ENCODE peak calls at places on chromosomes 16 and 17, in ten cellular contexts. M, R, O, P, A, X, S, E, D and K are unnamed samples.

GRCh38 chr17:82602986-82603385 is 45.3 kb downstream of the WDR45B start:
- DNase-seq in R (no peak), O (no peak), P (no peak), M (no peak), X (no peak), E (no peak), D (no peak), S (no peak), A (no peak), K (no peak)

GRCh38 chr17:77356690-77357201 is 216.0 kb downstream of the SEC14L1 start:
- DNase-seq in D (peak), S (no peak), R (peak), M (no peak), X (no peak), E (no peak), A (no peak), P (peak), O (no peak), K (peak)

GRCh38 chr17:68682913-68683312 is 81.7 kb upstream of the FAM20A start:
- DNase-seq in S (no peak), M (no peak), X (no peak), A (no peak), P (no peak), O (no peak), D (no peak), R (no peak), E (no peak), K (no peak)

GRCh38 chr16:48204825-48205151 is 39.3 kb upstream of the LONP2 start:
- DNase-seq in M (no peak), X (no peak), D (no peak), S (no peak), P (no peak), E (no peak), R (no peak), O (no peak), A (no peak), K (no peak)

GRCh38 chr16:14428043-14428442 is 202.0 kb downstream of the PARN start:
- DNase-seq in P (no peak), X (no peak), M (no peak), R (no peak), O (no peak), A (no peak), E (no peak), D (no peak), S (no peak), K (no peak)

GRCh38 chr16:77794586-77794985 is 6.2 kb downstream of the VAT1L start:
- DNase-seq in D (peak), A (no peak), R (no peak), E (no peak), X (peak), O (no peak), P (no peak), M (no peak), S (no peak), K (no peak)

GRCh38 chr17:78133971-78134898 is 3.7 kb downstream of the TMC8 start:
- DNase-seq in O (peak), S (peak), R (no peak), D (peak), E (peak), P (peak), A (peak), M (peak), X (peak), K (no peak)

GRCh38 chr16:75770051-75770450 is 43.8 kb upstream of the CPHXL start:
- DNase-seq in X (no peak), R (no peak), A (no peak), P (no peak), M (no peak), S (no peak), O (no peak), D (no peak), E (no peak), K (no peak)

GRCh38 chr17:82787081-82787848 is 35.4 kb downstream of the TBCD start:
- DNase-seq in S (no peak), M (no peak), R (peak), E (no peak), A (no peak), D (no peak), P (peak), X (no peak), O (no peak), K (no peak)

GRCh38 chr17:75406222-75406615 is 741 bp upstream of the GRB2 start:
- DNase-seq in M (no peak), X (no peak), A (no peak), P (no peak), D (peak), S (no peak), O (no peak), E (no peak), R (no peak), K (peak)

GRCh38 chr16:82917886-82918595 is 291.3 kb downstream of the CDH13 start:
- DNase-seq in S (no peak), P (no peak), D (no peak), O (no peak), M (no peak), X (no peak), R (no peak), E (no peak), A (no peak), K (no peak)

GRCh38 chr17:81681672-81682071 is 1.9 kb downstream of the ARL16 start:
- DNase-seq in A (no peak), D (no peak), R (no peak), O (no peak), S (no peak), E (no peak), P (peak), M (no peak), X (no peak), K (no peak)

GRCh38 chr16:31141489-31142108 is 6.1 kb upstream of the PRSS8 start:
- DNase-seq in A (no peak), S (no peak), X (no peak), M (no peak), O (no peak), E (no peak), D (no peak), R (peak), P (peak), K (no peak)

GRCh38 chr16:89098767-89099430 is 5.2 kb downstream of the ACSF3 start:
- DNase-seq in S (no peak), A (no peak), D (no peak), X (no peak), E (no peak), M (no peak), R (no peak), P (no peak), O (no peak), K (no peak)

GRCh38 chr16:72284042-72284789 is 112.3 kb upstream of the PMFBP1 start:
- DNase-seq in R (no peak), D (peak), M (no peak), X (no peak), A (no peak), P (no peak), O (no peak), E (no peak), S (no peak), K (no peak)

GRCh38 chr17:9959377-9959981 is 54.4 kb upstream of the RCVRN start:
- DNase-seq in M (peak), O (peak), S (peak), X (peak), D (peak), A (peak), R (no peak), E (peak), P (no peak), K (no peak)

GRCh38 chr16:52929478-52929877 is 123.2 kb downstream of the CHD9NB start:
- DNase-seq in M (no peak), P (no peak), A (no peak), X (no peak), D (no peak), S (no peak), O (no peak), R (no peak), E (no peak), K (no peak)

GRCh38 chr17:29597361-29598172 is 4.6 kb downstream of the ANKRD13B start:
- DNase-seq in P (no peak), D (no peak), R (peak), O (no peak), A (no peak), M (no peak), E (no peak), X (no peak), S (no peak), K (no peak)

GRCh38 chr16:57284206-57284951 is at the start of gene PLLP:
- DNase-seq in A (no peak), P (peak), X (peak), D (peak), E (no peak), S (peak), M (peak), O (peak), R (peak), K (peak)

GRCh38 chr17:75486151-75486550 is 29.2 kb downstream of the CASKIN2 start:
- DNase-seq in P (no peak), X (no peak), A (no peak), O (no peak), E (no peak), M (no peak), D (no peak), S (no peak), R (no peak), K (peak)

GRCh38 chr16:57609541-57610401 is 18.7 kb upstream of the ADGRG1 start:
- DNase-seq in O (no peak), D (peak), M (peak), A (no peak), P (no peak), S (no peak), E (no peak), X (peak), R (peak), K (peak)

GRCh38 chr16:17305694-17306093 is 165.1 kb downstream of the XYLT1 start:
- DNase-seq in A (no peak), P (no peak), M (no peak), R (no peak), X (no peak), S (no peak), E (no peak), O (no peak), D (no peak), K (no peak)
- H3K27ac ChIP-seq in A (no peak), P (no peak), M (no peak), R (no peak), X (no peak), S (no peak), E (no peak), O (no peak), D (no peak), K (no peak)

GRCh38 chr17:7132511-7133094 is 18.0 kb upstream of the ASGR2 start:
- DNase-seq in P (no peak), E (no peak), O (no peak), A (no peak), X (no peak), M (peak), R (no peak), D (peak), S (no peak), K (no peak)
- H3K4me3 ChIP-seq in P (peak), E (peak), O (no peak), A (no peak), X (no peak), M (no peak), R (no peak), D (no peak), S (no peak), K (no peak)

GRCh38 chr17:47733047-47733413 is at the start of gene TBX21:
- DNase-seq in P (peak), E (no peak), D (peak), O (peak), A (peak), M (peak), R (peak), S (peak), X (no peak), K (peak)
- TF ChIP-seq CTCF in P (no peak), E (peak), D (peak), O (peak), A (peak), M (peak), R (no peak), S (peak), X (peak), K (no peak)

DNA sequence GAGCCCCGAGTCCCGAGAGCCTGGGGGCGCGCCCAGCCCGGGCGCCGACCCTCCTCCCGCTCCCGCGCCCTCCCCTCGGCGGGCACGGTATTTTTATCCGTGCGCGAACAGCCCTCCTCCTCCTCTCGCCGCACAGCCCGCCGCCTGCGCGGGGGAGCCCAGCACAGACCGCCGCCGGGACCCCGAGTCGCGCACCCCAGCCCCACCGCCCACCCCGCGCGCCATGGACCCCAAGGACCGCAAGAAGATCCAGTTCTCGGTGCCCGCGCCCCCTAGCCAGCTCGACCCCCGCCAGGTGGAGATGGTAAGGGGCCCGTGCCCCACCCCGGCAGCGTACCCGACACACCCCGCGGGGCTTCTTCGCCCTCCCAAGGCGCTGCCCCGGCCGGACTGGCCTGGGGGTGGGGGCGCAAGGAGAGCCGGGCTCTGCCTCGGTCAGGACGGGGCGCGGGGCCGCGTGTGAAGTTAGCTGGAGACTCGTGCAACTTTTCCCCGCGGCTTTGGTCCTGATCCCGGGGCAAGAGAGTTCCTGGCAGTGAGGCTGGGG is 491 bp downstream of the PPP1R1B start:
- DNase-seq in O (no peak), P (no peak), R (no peak), E (no peak), X (no peak), S (no peak), A (no peak), M (no peak), D (no peak), K (no peak)
- H3K27ac ChIP-seq in O (no peak), P (no peak), R (peak), E (peak), X (no peak), S (no peak), A (no peak), M (no peak), D (no peak), K (no peak)